ENCODE peak calls at places on chromosomes 3 and 15, in six cellular contexts. Z, U, X, J, K and Y are unnamed samples.

GRCh38 chr15:32878342-32878741 is 160.5 kb downstream of the GREM1 start:
- DNase-seq in Z (no peak), U (no peak), X (no peak), J (no peak), K (no peak), Y (no peak)

GRCh38 chr15:62549345-62549970 is 384.4 kb upstream of the C2CD4B start:
- DNase-seq in Z (no peak), U (peak), X (no peak), J (peak), K (peak), Y (peak)

GRCh38 chr3:60760145-60760544 is 491.1 kb downstream of the FHIT start:
- DNase-seq in Z (no peak), U (no peak), X (no peak), J (no peak), K (no peak), Y (peak)

GRCh38 chr3:11291808-11292207 is 19.6 kb downstream of the ATG7 start:
- DNase-seq in Z (no peak), U (no peak), X (no peak), J (no peak), K (no peak), Y (no peak)

GRCh38 chr15:75790631-75791336 is 52.5 kb upstream of the UBE2Q2 start:
- DNase-seq in Z (no peak), U (no peak), X (no peak), J (no peak), K (no peak), Y (no peak)

GRCh38 chr3:76369170-76369569 is 583.8 kb upstream of the ZNF717 start:
- DNase-seq in Z (no peak), U (no peak), X (no peak), J (no peak), K (no peak), Y (peak)

GRCh38 chr3:2071531-2071930 is 27.1 kb upstream of the CNTN4 start:
- DNase-seq in Z (no peak), U (no peak), X (no peak), J (no peak), K (no peak), Y (no peak)

GRCh38 chr3:31232049-31233040 is 300.4 kb upstream of the STT3B start:
- DNase-seq in Z (no peak), U (no peak), X (no peak), J (no peak), K (no peak), Y (peak)

GRCh38 chr3:55327131-55327920 is 159.8 kb downstream of the WNT5A start:
- DNase-seq in Z (no peak), U (no peak), X (no peak), J (no peak), K (no peak), Y (no peak)

GRCh38 chr3:196650740-196651311 is 11.3 kb downstream of the NRROS start:
- DNase-seq in Z (peak), U (no peak), X (no peak), J (peak), K (peak), Y (peak)

GRCh38 chr15:59918994-59919951 is 84.8 kb upstream of the FOXB1 start:
- DNase-seq in Z (no peak), U (no peak), X (no peak), J (no peak), K (peak), Y (no peak)

GRCh38 chr3:148269816-148270215 is 427.9 kb upstream of the AGTR1 start:
- DNase-seq in Z (no peak), U (no peak), X (no peak), J (peak), K (no peak), Y (no peak)

GRCh38 chr15:47184405-47185221 is 532.7 kb upstream of the SEMA6D start:
- DNase-seq in Z (no peak), U (no peak), X (peak), J (no peak), K (no peak), Y (no peak)

GRCh38 chr15:36230741-36231140 is 348.7 kb upstream of the CDIN1 start:
- DNase-seq in Z (no peak), U (no peak), X (no peak), J (no peak), K (no peak), Y (no peak)

GRCh38 chr15:78047631-78048409 is 29.7 kb downstream of the TBC1D2B start:
- DNase-seq in Z (peak), U (peak), X (no peak), J (no peak), K (no peak), Y (peak)

GRCh38 chr15:77821188-77821958 is 188.7 kb upstream of the LINGO1 start:
- DNase-seq in Z (no peak), U (peak), X (no peak), J (peak), K (peak), Y (peak)

GRCh38 chr15:59762558-59762957 is 73.4 kb upstream of the BNIP2 start:
- DNase-seq in Z (no peak), U (no peak), X (no peak), J (no peak), K (no peak), Y (no peak)

GRCh38 chr15:34886134-34886533 is 83.4 kb downstream of the AQR start:
- DNase-seq in Z (no peak), U (no peak), X (no peak), J (no peak), K (no peak), Y (no peak)

GRCh38 chr3:129936757-129937156 is 37.8 kb upstream of the TRH start:
- DNase-seq in Z (peak), U (peak), X (peak), J (peak), K (no peak), Y (peak)

GRCh38 chr3:70832035-70832795 is 519.8 kb upstream of the MDFIC2 start:
- DNase-seq in Z (peak), U (no peak), X (no peak), J (no peak), K (no peak), Y (no peak)

GRCh38 chr3:141049681-141050080 is 1.5 kb upstream of the SPSB4 start:
- DNase-seq in Z (no peak), U (no peak), X (no peak), J (no peak), K (peak), Y (peak)

GRCh38 chr3:50652709-50653108 is 22.0 kb upstream of the DOCK3 start:
- DNase-seq in Z (no peak), U (peak), X (peak), J (peak), K (peak), Y (peak)

GRCh38 chr3:48268936-48269551 is 28.1 kb downstream of the ZNF589 start:
- DNase-seq in Z (peak), U (peak), X (no peak), J (no peak), K (no peak), Y (no peak)

GRCh38 chr15:84656972-84657371 is 1.0 kb downstream of the NMB start:
- DNase-seq in Z (no peak), U (no peak), X (no peak), J (no peak), K (no peak), Y (no peak)

GRCh38 chr3:100114413-100115030 is at the start of gene FILIP1L:
- DNase-seq in Z (peak), U (no peak), X (no peak), J (peak), K (no peak), Y (no peak)

GRCh38 chr3:172277151-172277652 is 171.1 kb downstream of the GHSR start:
- DNase-seq in Z (no peak), U (no peak), X (no peak), J (no peak), K (no peak), Y (no peak)

GRCh38 chr3:172275586-172275985 is 172.7 kb downstream of the GHSR start:
- DNase-seq in Z (no peak), U (no peak), X (no peak), J (no peak), K (no peak), Y (no peak)

GRCh38 chr3:172274906-172275305 is 173.3 kb downstream of the GHSR start:
- DNase-seq in Z (no peak), U (no peak), X (no peak), J (no peak), K (no peak), Y (no peak)

GRCh38 chr3:172273378-172273777 is 174.9 kb downstream of the GHSR start:
- DNase-seq in Z (no peak), U (no peak), X (no peak), J (no peak), K (no peak), Y (no peak)

DNA sequence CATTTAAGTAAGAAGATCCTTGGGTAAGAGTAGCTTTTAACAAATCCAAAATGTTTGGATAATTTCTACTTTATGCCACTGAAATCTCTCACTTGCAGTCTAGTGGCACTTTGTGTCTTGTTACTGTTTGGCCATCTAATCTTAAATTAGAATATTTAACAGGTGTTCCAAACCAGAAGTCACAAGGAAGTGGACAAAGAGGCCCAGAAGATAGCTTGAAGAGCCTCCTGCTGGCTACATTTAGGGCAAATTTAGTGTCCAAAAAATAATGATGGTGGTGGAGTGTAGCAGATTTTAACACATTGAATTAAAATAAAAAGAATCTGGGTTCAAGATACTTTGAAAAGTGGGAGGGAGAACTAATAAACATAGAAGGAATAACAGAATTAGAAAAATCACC is 172.2 kb downstream of the GHSR start:
- DNase-seq in Z (no peak), U (no peak), X (no peak), J (no peak), K (no peak), Y (no peak)
- TF ChIP-seq CTCF in Z (no peak), U (no peak), X (no peak), J (no peak), K (no peak), Y (no peak)

DNA sequence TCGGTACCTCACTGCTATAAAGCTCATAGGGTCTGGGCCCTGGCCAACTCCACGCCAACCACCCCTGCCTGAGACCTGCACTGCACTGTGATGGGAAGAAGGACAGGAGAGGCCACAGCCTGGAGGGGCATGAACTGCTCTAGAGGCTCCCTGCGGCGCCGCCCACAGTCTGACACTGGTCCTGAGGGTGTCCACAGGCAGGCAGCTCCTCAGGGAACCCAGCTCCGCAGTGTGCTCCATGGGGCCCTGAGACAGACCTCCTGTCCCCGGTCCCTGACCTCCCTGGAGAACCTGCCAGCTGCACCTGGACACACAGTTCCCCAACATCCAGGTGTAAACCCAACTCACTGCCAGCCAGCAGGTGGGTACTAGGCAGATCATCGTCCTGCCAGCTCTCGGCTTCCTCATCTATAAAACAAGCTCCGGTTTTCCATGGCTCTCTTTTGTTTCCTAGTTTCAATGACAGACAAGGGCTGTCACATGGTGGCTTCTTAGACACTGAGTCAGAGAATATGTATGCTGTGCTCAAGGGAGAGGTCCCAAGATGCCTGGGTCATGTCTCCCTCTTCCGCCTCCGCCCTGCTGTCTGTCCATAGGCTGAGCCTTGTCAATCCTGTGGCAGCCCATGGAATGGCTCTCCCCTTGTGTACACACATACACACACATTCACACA is 5.1 kb upstream of the HAPLN3 start:
- DNase-seq in Z (no peak), U (no peak), X (no peak), J (no peak), K (no peak), Y (no peak)
- TF ChIP-seq POLR2A in Z (no peak), U (no peak), X (no peak), J (no peak), K (no peak), Y (no peak)

DNA sequence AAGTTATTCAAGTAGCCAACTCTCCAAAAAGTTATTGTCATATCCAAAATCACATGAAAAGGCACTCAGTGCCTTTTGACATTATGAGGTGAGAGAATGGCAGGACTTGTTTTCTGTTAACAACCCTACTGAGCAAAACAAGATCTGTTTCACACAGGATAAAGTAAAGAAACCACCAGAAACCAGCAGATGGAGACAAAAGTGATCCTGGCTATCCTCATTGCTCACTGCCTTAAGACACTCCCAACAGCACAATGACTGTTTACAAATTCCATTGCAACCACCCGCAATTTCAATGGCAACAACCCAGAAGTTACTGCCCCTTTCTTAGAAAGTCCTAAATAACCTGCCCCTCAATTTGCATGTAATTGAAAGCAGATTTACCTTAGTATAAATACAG is 352.6 kb upstream of the NDN start:
- DNase-seq in Z (no peak), U (no peak), X (no peak), J (no peak), K (no peak), Y (peak)
- TF ChIP-seq CTCF in Z (no peak), U (no peak), X (no peak), J (no peak), K (no peak), Y (no peak)

GRCh38 chr3:101851833-101852232 is 2.5 kb downstream of the NFKBIZ start:
- DNase-seq in Z (no peak), U (no peak), X (no peak), J (no peak), K (no peak), Y (no peak)

GRCh38 chr3:101851072-101851471 is 1.8 kb downstream of the NFKBIZ start:
- DNase-seq in Z (no peak), U (no peak), X (no peak), J (no peak), K (no peak), Y (no peak)

GRCh38 chr3:101849714-101850326 is 506 bp downstream of the NFKBIZ start:
- DNase-seq in Z (peak), U (peak), X (peak), J (no peak), K (no peak), Y (peak)

GRCh38 chr3:101848754-101849713 is at the start of gene NFKBIZ:
- DNase-seq in Z (peak), U (peak), X (peak), J (peak), K (peak), Y (peak)

DNA sequence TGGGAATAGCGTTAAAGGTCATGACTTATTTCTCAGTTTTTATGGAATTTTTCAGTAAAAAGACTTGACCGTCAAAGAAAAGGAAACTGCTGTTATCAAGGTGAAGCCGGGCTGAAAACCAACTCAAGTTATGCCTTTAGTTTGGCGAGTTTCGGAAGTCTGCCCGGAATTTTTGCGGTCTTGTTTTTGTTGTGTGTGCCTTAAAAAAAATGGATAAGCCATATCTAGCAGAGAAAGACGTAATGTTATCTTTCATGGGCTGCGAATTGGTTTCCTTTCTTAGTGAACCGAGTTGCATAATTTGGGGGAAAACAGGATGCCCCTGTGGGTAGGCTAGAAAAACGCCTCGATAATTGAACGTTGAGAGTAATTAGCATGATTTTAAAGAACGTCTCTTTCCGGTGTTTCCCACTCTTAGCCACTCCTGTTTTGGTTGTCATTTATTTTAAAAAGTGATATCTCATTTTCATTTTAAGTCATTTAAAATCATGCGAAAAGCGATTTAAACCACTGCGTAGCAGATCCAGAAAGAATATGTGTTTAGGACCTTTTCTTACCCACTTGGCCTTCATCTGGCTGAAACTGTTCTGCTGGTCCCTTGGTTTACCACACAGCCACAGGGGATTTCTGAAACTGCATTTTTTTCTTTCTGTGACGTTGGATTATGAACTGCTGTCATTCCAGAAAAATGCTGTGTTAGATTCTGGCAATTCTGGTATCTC is 1.2 kb downstream of the NFKBIZ start:
- DNase-seq in Z (no peak), U (no peak), X (no peak), J (no peak), K (no peak), Y (peak)
- TF ChIP-seq POLR2A in Z (no peak), U (peak), X (peak), J (no peak), K (no peak), Y (no peak)

GRCh38 chr15:98715401-98715800 is 67.1 kb downstream of the IGF1R start:
- DNase-seq in Z (no peak), U (no peak), X (no peak), J (no peak), K (no peak), Y (no peak)
- TF ChIP-seq CTCF in Z (no peak), U (no peak), X (no peak), J (no peak), K (no peak), Y (no peak)

DNA sequence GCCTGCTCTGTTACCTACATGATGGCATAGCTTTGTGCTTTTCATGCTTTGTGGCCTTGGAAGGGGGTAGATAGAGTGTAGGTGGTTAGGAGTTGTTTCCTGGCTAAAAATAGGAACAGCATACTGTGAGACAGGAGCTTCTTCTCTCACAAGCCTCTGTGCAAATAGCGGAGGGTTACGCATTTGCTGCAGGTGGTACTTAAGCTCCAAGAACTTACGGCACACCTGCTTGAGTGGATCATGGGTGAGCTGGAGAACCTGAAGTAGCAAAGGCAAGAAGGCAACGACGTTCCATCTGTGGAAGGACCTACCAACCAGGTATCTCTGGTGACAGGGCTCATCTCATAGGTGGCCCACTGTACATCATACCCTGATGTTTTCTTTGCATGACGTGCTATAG is 66.0 kb downstream of the ST6GAL1 start:
- DNase-seq in Z (no peak), U (peak), X (no peak), J (no peak), K (no peak), Y (no peak)
- TF ChIP-seq POLR2A in Z (no peak), U (peak), X (peak), J (no peak), K (no peak), Y (no peak)

GRCh38 chr3:69305011-69305410 is 80.9 kb downstream of the FRMD4B start:
- DNase-seq in Z (no peak), U (no peak), X (no peak), J (no peak), K (no peak), Y (no peak)

GRCh38 chr3:69304396-69304795 is 81.5 kb downstream of the FRMD4B start:
- DNase-seq in Z (no peak), U (no peak), X (no peak), J (no peak), K (no peak), Y (no peak)

GRCh38 chr3:69313251-69313650 is 72.6 kb downstream of the FRMD4B start:
- DNase-seq in Z (no peak), U (peak), X (no peak), J (no peak), K (no peak), Y (no peak)

GRCh38 chr3:69306239-69307185 is 79.4 kb downstream of the FRMD4B start:
- DNase-seq in Z (peak), U (peak), X (peak), J (peak), K (peak), Y (peak)

DNA sequence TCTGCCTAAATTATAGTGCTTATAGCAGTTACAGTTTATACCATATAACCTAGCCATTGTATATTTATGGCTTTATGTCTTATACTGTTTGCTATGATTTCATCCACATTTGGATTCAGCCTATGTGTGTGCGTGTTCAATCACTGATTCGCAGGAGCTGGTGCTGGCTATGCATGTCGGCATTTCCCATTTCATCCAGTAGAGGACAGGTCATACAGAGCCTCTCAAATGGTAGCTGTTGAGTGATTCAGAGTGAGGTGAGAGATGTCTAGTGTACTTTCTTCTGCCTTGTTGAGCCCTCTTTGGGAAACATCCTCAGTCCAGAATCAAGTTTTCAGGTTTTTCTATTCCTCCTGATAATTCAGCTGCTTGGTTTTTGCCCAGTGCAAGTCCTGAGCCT is 76.1 kb downstream of the FRMD4B start:
- DNase-seq in Z (no peak), U (no peak), X (no peak), J (peak), K (no peak), Y (peak)
- TF ChIP-seq CTCF in Z (no peak), U (peak), X (no peak), J (peak), K (peak), Y (no peak)